ENCODE peak calls at places on chromosomes 6 and 20, in four cellular contexts. E, N, J and I are unnamed samples.

GRCh38 chr6:41780623-41781301 is at the start of gene PRICKLE4:
- DNase-seq in E (peak; percentile 59), N (peak; percentile 86), J (peak; percentile 79), I (no peak)

GRCh38 chr6:76043690-76044089 is 28.8 kb downstream of the IMPG1 start:
- DNase-seq in E (no peak), N (no peak), J (no peak), I (no peak)

GRCh38 chr20:59439243-59439642 is 138.8 kb downstream of the EDN3 start:
- DNase-seq in E (no peak), N (no peak), J (peak; percentile 37), I (no peak)

GRCh38 chr6:35048031-35048613 is 93.0 kb downstream of the TCP11 start:
- DNase-seq in E (no peak), N (no peak), J (no peak), I (no peak)

GRCh38 chr6:43926644-43927524 is 156.9 kb downstream of the VEGFA start:
- DNase-seq in E (peak; percentile 74), N (peak; percentile 43), J (peak; percentile 90), I (no peak)

GRCh38 chr20:45444050-45444449 is 25.5 kb upstream of the WFDC2 start:
- DNase-seq in E (no peak), N (no peak), J (no peak), I (no peak)

GRCh38 chr6:25359191-25359861 is 80.2 kb downstream of the CARMIL1 start:
- DNase-seq in E (no peak), N (no peak), J (no peak), I (no peak)

GRCh38 chr6:128599036-128599435 is 78.6 kb upstream of the PTPRK start:
- DNase-seq in E (no peak), N (no peak), J (no peak), I (no peak)

GRCh38 chr6:91786474-91787184 is 1199.8 kb upstream of the MAP3K7 start:
- DNase-seq in E (no peak), N (no peak), J (no peak), I (no peak)

GRCh38 chr6:109052852-109053251 is 41.8 kb downstream of the SESN1 start:
- DNase-seq in E (no peak), N (no peak), J (no peak), I (no peak)

GRCh38 chr6:169224185-169224695 is 29.4 kb downstream of the THBS2 start:
- DNase-seq in E (no peak), N (no peak), J (peak; percentile 69), I (no peak)

GRCh38 chr6:112851141-112851540 is 504.0 kb downstream of the RFPL4B start:
- DNase-seq in E (no peak), N (no peak), J (no peak), I (no peak)

GRCh38 chr20:41009960-41010359 is 18.7 kb upstream of the TOP1 start:
- DNase-seq in E (no peak), N (no peak), J (no peak), I (no peak)

DNA sequence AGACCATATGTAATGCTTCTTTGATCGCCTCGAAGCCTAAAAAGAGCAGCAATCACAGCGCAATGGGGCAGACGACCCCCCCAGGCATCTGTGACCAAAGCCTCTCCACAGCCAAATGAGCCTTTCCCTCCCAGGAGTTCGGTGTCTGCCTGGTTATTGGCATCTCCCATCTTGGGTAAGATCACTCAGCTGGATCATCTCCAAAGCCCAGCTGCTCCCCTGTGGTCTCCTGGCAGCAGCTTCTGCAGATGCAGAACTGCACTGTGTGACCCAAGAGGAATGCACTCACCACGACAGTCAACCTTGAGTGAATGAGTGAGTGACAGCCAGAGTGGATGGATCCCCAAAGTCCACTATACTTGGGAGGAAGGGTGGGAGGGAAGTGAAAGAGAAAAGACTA is 44.8 kb upstream of the IYD start:
- DNase-seq in E (no peak), N (no peak), J (no peak), I (no peak)
- H3K4me1 ChIP-seq in E (no peaks in the 10 kb centered on the region), N (peaks cover 15% of the 10 kb centered on the region), J (peaks cover 42% of the 10 kb centered on the region), I (no peaks in the 10 kb centered on the region)

DNA sequence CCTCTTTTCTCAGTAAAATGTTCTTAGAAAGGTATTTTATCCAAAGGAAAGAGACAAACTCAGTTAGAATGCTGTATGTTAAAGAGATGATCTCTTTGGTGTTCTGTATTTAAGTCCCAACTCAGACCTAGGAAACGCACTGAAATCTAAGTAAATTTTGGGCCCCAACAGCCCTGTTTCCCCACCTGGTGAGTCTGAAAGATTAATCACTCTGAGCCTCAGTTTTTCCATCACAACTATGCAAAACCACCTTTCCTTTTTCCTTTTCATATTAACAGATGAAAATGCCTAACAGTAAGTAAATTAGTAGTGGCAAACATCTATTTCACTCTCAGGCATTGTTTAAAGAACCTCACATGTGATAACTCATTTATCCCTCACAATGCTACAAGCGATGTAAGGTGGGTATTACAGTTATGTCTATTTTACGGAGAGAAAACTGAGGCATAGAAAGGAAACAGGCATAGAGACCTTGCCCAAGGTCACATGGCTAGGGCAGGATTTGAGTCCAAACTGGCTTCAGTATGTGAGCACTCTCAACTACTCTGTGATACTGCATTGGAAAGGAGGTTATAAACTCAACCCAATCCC is 36.0 kb upstream of the FAM83C start:
- DNase-seq in E (no peak), N (no peak), J (no peak), I (no peak)
- H3K27ac ChIP-seq in E (no peak overlapping the region), N (no peak overlapping the region), J (no peak overlapping the region), I (no peak overlapping the region)

DNA sequence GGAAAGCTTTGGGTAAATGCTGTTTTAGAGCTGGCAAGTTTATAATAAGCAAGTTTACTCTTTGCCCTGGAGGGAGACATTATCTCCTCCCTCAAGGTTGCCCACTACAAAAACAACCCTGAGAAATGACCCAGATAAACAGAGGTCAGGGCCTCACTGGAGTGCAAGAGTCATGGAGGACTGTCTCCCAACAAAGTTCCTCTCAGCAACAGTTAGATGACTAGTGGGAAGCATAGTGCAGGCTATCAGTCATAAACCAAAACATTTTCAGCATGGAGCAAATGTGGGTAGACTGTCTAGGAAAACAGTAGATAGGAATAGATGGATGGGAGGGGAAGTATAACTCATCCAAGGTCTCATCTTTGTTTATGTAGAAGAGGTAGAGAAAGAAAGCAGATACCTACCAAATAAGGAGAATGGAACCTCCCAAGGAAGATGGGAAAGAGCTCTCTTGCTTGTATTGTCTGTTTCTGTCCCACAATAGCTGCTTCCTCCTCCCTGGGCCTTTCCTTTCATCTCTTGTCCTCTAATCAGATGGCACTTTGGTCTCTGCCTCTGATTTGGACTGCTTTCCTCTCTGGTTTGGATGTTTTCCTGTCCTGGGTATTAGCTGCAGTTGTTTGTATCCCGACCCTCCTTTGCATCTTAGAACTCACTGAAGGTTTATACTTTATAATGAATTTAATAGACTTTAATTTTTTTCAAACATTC is 95.4 kb downstream of the WASF1 start:
- DNase-seq in E (no peak), N (no peak), J (no peak), I (no peak)
- TF ChIP-seq POLR2AphosphoS5 in E (no peak), N (no peak), J (no peak), I (no peak)

GRCh38 chr20:62043131-62043914 is 22.4 kb downstream of the TAF4 start:
- DNase-seq in E (no peak), N (peak; percentile 72), J (no peak), I (no peak)

GRCh38 chr20:62040381-62040922 is 25.2 kb downstream of the TAF4 start:
- DNase-seq in E (no peak), N (peak; percentile 31), J (no peak), I (no peak)

GRCh38 chr20:62044671-62045070 is 21.0 kb downstream of the TAF4 start:
- DNase-seq in E (no peak), N (peak; percentile 66), J (no peak), I (no peak)

GRCh38 chr20:62040933-62041332 is 24.7 kb downstream of the TAF4 start:
- DNase-seq in E (no peak), N (peak; percentile 38), J (no peak), I (no peak)

DNA sequence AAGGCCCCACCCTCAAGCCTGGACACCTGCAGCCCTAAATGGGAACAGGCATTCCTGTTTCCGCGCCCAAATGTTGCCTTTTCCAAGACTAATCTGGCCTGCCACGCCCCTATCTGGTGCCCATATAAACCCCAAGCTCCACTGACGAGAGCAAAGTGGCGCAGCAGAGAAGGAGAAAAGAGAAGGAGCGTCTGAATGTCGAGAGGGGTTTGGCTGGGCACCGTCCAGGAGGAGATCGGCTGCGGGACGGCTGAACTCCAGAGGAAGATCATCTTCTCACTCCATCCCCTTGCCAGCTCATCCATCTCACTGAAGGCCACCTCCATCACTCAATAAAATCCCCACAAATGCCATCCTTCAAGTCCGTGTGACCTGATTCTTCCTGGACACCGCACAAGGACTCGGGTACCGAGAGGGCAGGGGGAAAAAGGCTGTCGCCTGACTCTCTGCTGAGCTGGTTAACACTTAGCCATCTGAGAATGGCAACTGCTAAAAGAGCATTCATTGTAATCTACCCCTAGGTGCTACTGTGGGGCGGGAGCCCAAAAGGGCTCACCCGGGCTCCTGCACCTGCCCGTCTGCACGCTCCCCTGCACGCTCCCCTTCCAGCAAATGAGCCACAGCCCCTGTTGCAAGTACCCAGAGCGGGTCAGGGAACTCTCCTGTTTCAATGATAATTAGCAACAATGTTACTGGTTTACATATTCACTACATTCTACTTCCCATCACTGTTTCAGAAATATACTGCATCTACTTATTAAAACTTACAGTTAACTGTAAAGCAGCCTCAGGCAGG is 23.5 kb downstream of the TAF4 start:
- DNase-seq in E (no peak), N (peak; percentile 43), J (no peak), I (no peak)
- H3K4me1 ChIP-seq in E (no peaks in the 10 kb centered on the region), N (peaks cover 58% of the 10 kb centered on the region), J (peaks cover 8% of the 10 kb centered on the region), I (peaks cover 23% of the 10 kb centered on the region)